ENCODE peak calls at places on chromosome 5, in five cellular contexts. T is stimulated activated CD8-positive, alpha-beta memory T cell treated with anti-CD3 and anti-CD28 coated beads, Interleukin-7, amount 100 ng/mL, for 4 hours; Z is T follicular helper cell; K is SW480; I is NAMALWA. A is an unnamed sample.

GRCh38 chr5:119319401-119319800 is 36.4 kb upstream of the TNFAIP8 start:
- DNase-seq in T (no peak), Z (no peak), K (no peak), I (no peak), A (no peak)

GRCh38 chr5:78726003-78726402 is 77.4 kb upstream of the LHFPL2 start:
- DNase-seq in T (no peak), Z (no peak), K (no peak), I (no peak), A (no peak)

GRCh38 chr5:125142439-125142838 is 396.0 kb upstream of the ZNF608 start:
- DNase-seq in T (no peak), Z (no peak), K (no peak), I (no peak), A (no peak)

GRCh38 chr5:14457475-14457874 is 124.1 kb upstream of the OTULINL start:
- DNase-seq in T (no peak), Z (no peak), K (no peak), I (no peak), A (no peak)

GRCh38 chr5:115751176-115751575 is 65.3 kb downstream of the CDO1 start:
- DNase-seq in T (no peak), Z (no peak), K (no peak), I (no peak), A (no peak)

GRCh38 chr5:172150514-172151425 is 37.3 kb downstream of the STK10 start:
- DNase-seq in T (no peak), Z (no peak), K (no peak), I (no peak), A (peak; percentile 82)

GRCh38 chr5:140246378-140247122 is 56.4 kb downstream of the PFDN1 start:
- DNase-seq in T (no peak), Z (no peak), K (no peak), I (no peak), A (no peak)

GRCh38 chr5:111848374-111848914 is 91.5 kb upstream of the NREP start:
- DNase-seq in T (no peak), Z (no peak), K (no peak), I (peak; percentile 19), A (no peak)

GRCh38 chr5:32096891-32097592 is 77.1 kb downstream of the GOLPH3 start:
- DNase-seq in T (no peak), Z (no peak), K (no peak), I (no peak), A (no peak)

GRCh38 chr5:5278201-5278814 is 138.2 kb downstream of the ADAMTS16 start:
- DNase-seq in T (no peak), Z (no peak), K (no peak), I (no peak), A (no peak)

GRCh38 chr5:10335711-10336470 is 17.6 kb upstream of the MARCHF6 start:
- DNase-seq in T (no peak), Z (no peak), K (no peak), I (no peak), A (no peak)

GRCh38 chr5:109281136-109281690 is 128.6 kb downstream of the PJA2 start:
- DNase-seq in T (no peak), Z (no peak), K (no peak), I (no peak), A (no peak)

GRCh38 chr5:140109818-140110733 is 3.8 kb upstream of the PURA start:
- DNase-seq in T (no peak), Z (no peak), K (no peak), I (no peak), A (no peak)

GRCh38 chr5:115354246-115354645 is 57.8 kb upstream of the CCDC112 start:
- DNase-seq in T (no peak), Z (no peak), K (no peak), I (no peak), A (no peak)

GRCh38 chr5:116837876-116838568 is 263.4 kb upstream of the SEMA6A start:
- DNase-seq in T (no peak), Z (no peak), K (no peak), I (no peak), A (no peak)

GRCh38 chr5:138037271-138037670 is 4.4 kb upstream of the FAM13B start:
- DNase-seq in T (no peak), Z (no peak), K (no peak), I (peak; percentile 27), A (no peak)

GRCh38 chr5:14744296-14745187 is 80.0 kb downstream of the OTULIN start:
- DNase-seq in T (no peak), Z (no peak), K (no peak), I (peak; percentile 56), A (no peak)

GRCh38 chr5:172492097-172492840 is 37.9 kb upstream of the SH3PXD2B start:
- DNase-seq in T (no peak), Z (no peak), K (no peak), I (no peak), A (no peak)

GRCh38 chr5:149517461-149518122 is 33.6 kb downstream of the CSNK1A1 start:
- DNase-seq in T (no peak), Z (no peak), K (no peak), I (no peak), A (no peak)

GRCh38 chr5:169864483-169864882 is 115.8 kb downstream of the INSYN2B start:
- DNase-seq in T (no peak), Z (no peak), K (no peak), I (no peak), A (no peak)

GRCh38 chr5:5667136-5667554 is 244.7 kb downstream of the ICE1 start:
- DNase-seq in T (no peak), Z (no peak), K (no peak), I (no peak), A (no peak)

GRCh38 chr5:64301566-64301965 is 135.9 kb downstream of the RNF180 start:
- DNase-seq in T (no peak), Z (no peak), K (no peak), I (no peak), A (no peak)

GRCh38 chr5:129652353-129653138 is 95.3 kb upstream of the MINAR2 start:
- DNase-seq in T (no peak), Z (no peak), K (no peak), I (no peak), A (no peak)

GRCh38 chr5:26492835-26493459 is 545.4 kb downstream of the CDH9 start:
- DNase-seq in T (no peak), Z (no peak), K (no peak), I (no peak), A (peak; percentile 19)

GRCh38 chr5:92969191-92969780 is 611.7 kb downstream of the NR2F1-AS1 start:
- DNase-seq in T (no peak), Z (no peak), K (no peak), I (no peak), A (no peak)

GRCh38 chr5:17219006-17219422 is 1.6 kb downstream of the BASP1 start:
- DNase-seq in T (no peak), Z (no peak), K (no peak), I (no peak), A (no peak)

GRCh38 chr5:174837919-174838902 is 113.8 kb downstream of the MSX2 start:
- DNase-seq in T (no peak), Z (no peak), K (no peak), I (no peak), A (no peak)

GRCh38 chr5:74490814-74491213 is 149.7 kb downstream of the ENC1 start:
- DNase-seq in T (no peak), Z (no peak), K (no peak), I (peak; percentile 88), A (no peak)

GRCh38 chr5:88729476-88730182 is 153.4 kb downstream of the MEF2C start:
- DNase-seq in T (peak; percentile 39), Z (peak; percentile 35), K (peak; percentile 66), I (peak; percentile 93), A (peak; percentile 3)

GRCh38 chr5:173012882-173013281 is 29.3 kb downstream of the ATP6V0E1 start:
- DNase-seq in T (no peak), Z (no peak), K (no peak), I (no peak), A (no peak)

GRCh38 chr5:66840527-66841013 is 244.4 kb downstream of the MAST4 start:
- DNase-seq in T (no peak), Z (no peak), K (peak; percentile 41), I (peak; percentile 16), A (peak; percentile 73)

GRCh38 chr5:139453683-139454567 is 8.6 kb downstream of the ECSCR start:
- DNase-seq in T (peak; percentile 54), Z (no peak), K (no peak), I (no peak), A (no peak)

GRCh38 chr5:179488464-179488863 is 61.9 kb upstream of the RUFY1 start:
- DNase-seq in T (no peak), Z (no peak), K (no peak), I (no peak), A (no peak)

GRCh38 chr5:147453901-147454814 is 55.7 kb downstream of the DPYSL3 start:
- DNase-seq in T (peak; percentile 33), Z (peak; percentile 42), K (peak; percentile 87), I (peak; percentile 44), A (no peak)

GRCh38 chr5:73490088-73490487 is 8.2 kb upstream of the BTF3 start:
- DNase-seq in T (no peak), Z (no peak), K (no peak), I (no peak), A (no peak)